ENCODE peak calls at places on chromosome 20, in six cellular contexts. B is H1, E is HCT116, P is HepG2, I is GM12878, O is K562. N is an unnamed sample.

GRCh38 chr20:62598761-62599194 is 43.5 kb upstream of the SLCO4A1 start:
- DNase-seq in E (peak; percentile 84), O (peak; percentile 94), B (no peak), P (no peak), I (no peak), N (no peak)

GRCh38 chr20:35269055-35269781 is 8.7 kb downstream of the MMP24OS start:
- DNase-seq in I (no peak), E (no peak), B (no peak), O (peak; percentile 83), P (peak; percentile 77), N (peak; percentile 91)

GRCh38 chr20:20737158-20737557 is 24.7 kb upstream of the RALGAPA2 start:
- DNase-seq in E (no peak), O (no peak), B (no peak), P (no peak), I (no peak), N (no peak)

GRCh38 chr20:56808732-56809131 is 179.6 kb downstream of the TFAP2C start:
- DNase-seq in B (no peak), I (no peak), O (no peak), P (no peak), E (no peak), N (no peak)

GRCh38 chr20:29873946-29874345 is 1383.5 kb upstream of the DEFB115 start:
- DNase-seq in I (no peak), P (no peak), E (no peak), O (peak; percentile 39), B (peak; percentile 31), N (peak; percentile 65)

GRCh38 chr20:37386505-37387201 is 40.7 kb downstream of the SRC start:
- DNase-seq in B (no peak), O (no peak), E (no peak), P (no peak), I (no peak), N (no peak)

GRCh38 chr20:64162239-64162621 is 2.0 kb upstream of the MYT1 start:
- DNase-seq in P (no peak), B (no peak), E (no peak), O (no peak), I (no peak), N (no peak)

GRCh38 chr20:13587370-13587769 is 51.4 kb downstream of the TASP1 start:
- DNase-seq in B (no peak), I (no peak), O (no peak), P (no peak), E (no peak), N (no peak)

GRCh38 chr20:57702091-57702490 is 7.7 kb downstream of the PMEPA1 start:
- DNase-seq in P (no peak), I (no peak), E (no peak), B (no peak), O (no peak), N (no peak)

GRCh38 chr20:34175072-34175471 is 63.0 kb upstream of the EIF2S2 start:
- DNase-seq in I (no peak), E (no peak), P (no peak), B (no peak), O (no peak), N (no peak)

GRCh38 chr20:45890077-45890996 is 671 bp downstream of the NEURL2 start:
- DNase-seq in E (no peak), B (peak; percentile 43), P (peak; percentile 92), O (no peak), I (no peak), N (peak; percentile 89)

GRCh38 chr20:36849333-36850065 is 26.4 kb upstream of the TLDC2 start:
- DNase-seq in P (no peak), E (no peak), B (no peak), O (no peak), I (no peak), N (no peak)

GRCh38 chr20:36092424-36093024 is 62.0 kb upstream of the EPB41L1 start:
- DNase-seq in I (no peak), B (no peak), P (no peak), E (no peak), O (peak; percentile 56), N (peak; percentile 49)

GRCh38 chr20:37343212-37343993 is 2.5 kb upstream of the SRC start:
- DNase-seq in O (no peak), I (no peak), E (no peak), B (no peak), P (peak; percentile 53), N (no peak)

GRCh38 chr20:4832469-4832868 is 110.8 kb downstream of the PRND start:
- DNase-seq in I (no peak), B (no peak), P (no peak), O (no peak), E (no peak), N (no peak)

GRCh38 chr20:45445805-45446562 is 23.6 kb upstream of the WFDC2 start:
- DNase-seq in E (peak; percentile 45), P (peak; percentile 61), O (peak; percentile 62), I (no peak), B (no peak), N (peak; percentile 74)

GRCh38 chr20:52332649-52333048 is 141.1 kb upstream of the ZFP64 start:
- DNase-seq in O (no peak), B (no peak), P (no peak), I (no peak), E (no peak), N (no peak)

GRCh38 chr20:33835773-33836172 is 24.6 kb downstream of the CHMP4B start:
- DNase-seq in B (no peak), E (no peak), I (no peak), P (no peak), O (no peak), N (no peak)

GRCh38 chr20:64156136-64156885 is 7.9 kb upstream of the MYT1 start:
- DNase-seq in I (no peak), B (no peak), E (no peak), O (no peak), P (no peak), N (no peak)

GRCh38 chr20:37166867-37167266 is 12.3 kb upstream of the RPN2 start:
- DNase-seq in O (peak; percentile 37), E (no peak), B (no peak), P (no peak), I (no peak), N (no peak)

GRCh38 chr20:20211988-20212518 is 155.9 kb upstream of the INSM1 start:
- DNase-seq in E (no peak), O (no peak), I (no peak), B (no peak), P (no peak), N (no peak)

GRCh38 chr20:50930139-50931047 is 844 bp downstream of the ADNP start:
- DNase-seq in I (no peak), O (peak; percentile 19), B (no peak), E (no peak), P (no peak), N (no peak)
- TF ChIP-seq ATF3 in I (no peak), O (no peak), B (no peak), E (no peak), P (no peak), N (no peak)

GRCh38 chr20:51046021-51046985 is 23.4 kb upstream of the KCNG1 start:
- DNase-seq in I (no peak), P (no peak), E (no peak), B (no peak), O (no peak), N (no peak)

GRCh38 chr20:51044796-51045195 is 21.9 kb upstream of the KCNG1 start:
- DNase-seq in E (no peak), O (no peak), P (no peak), I (no peak), B (no peak), N (no peak)

GRCh38 chr20:51042064-51042463 is 19.2 kb upstream of the KCNG1 start:
- DNase-seq in E (no peak), P (no peak), I (no peak), B (no peak), O (no peak), N (no peak)

GRCh38 chr20:51042657-51043247 is 19.8 kb upstream of the KCNG1 start:
- DNase-seq in B (no peak), E (peak; percentile 22), O (no peak), I (no peak), P (peak; percentile 54), N (peak; percentile 65)

GRCh38 chr20:51043811-51044210 is 20.9 kb upstream of the KCNG1 start:
- DNase-seq in E (no peak), O (no peak), I (no peak), P (no peak), B (no peak), N (no peak)
- TF ChIP-seq ATF3 in E (no peak), O (no peak), I (no peak), P (no peak), B (no peak), N (no peak)

GRCh38 chr20:370977-371754 is 9.4 kb upstream of the TRIB3 start:
- DNase-seq in I (no peak), P (peak; percentile 63), B (no peak), E (no peak), O (peak; percentile 82), N (no peak)

GRCh38 chr20:368915-369314 is 11.6 kb upstream of the TRIB3 start:
- DNase-seq in O (no peak), P (no peak), B (no peak), E (no peak), I (no peak), N (no peak)

GRCh38 chr20:371755-372542 is 8.6 kb upstream of the TRIB3 start:
- DNase-seq in I (no peak), E (peak; percentile 83), P (peak; percentile 99), B (no peak), O (peak; percentile 97), N (no peak)

GRCh38 chr20:367486-367887 is 13.1 kb upstream of the TRIB3 start:
- DNase-seq in O (no peak), P (no peak), B (no peak), E (no peak), I (no peak), N (no peak)

DNA sequence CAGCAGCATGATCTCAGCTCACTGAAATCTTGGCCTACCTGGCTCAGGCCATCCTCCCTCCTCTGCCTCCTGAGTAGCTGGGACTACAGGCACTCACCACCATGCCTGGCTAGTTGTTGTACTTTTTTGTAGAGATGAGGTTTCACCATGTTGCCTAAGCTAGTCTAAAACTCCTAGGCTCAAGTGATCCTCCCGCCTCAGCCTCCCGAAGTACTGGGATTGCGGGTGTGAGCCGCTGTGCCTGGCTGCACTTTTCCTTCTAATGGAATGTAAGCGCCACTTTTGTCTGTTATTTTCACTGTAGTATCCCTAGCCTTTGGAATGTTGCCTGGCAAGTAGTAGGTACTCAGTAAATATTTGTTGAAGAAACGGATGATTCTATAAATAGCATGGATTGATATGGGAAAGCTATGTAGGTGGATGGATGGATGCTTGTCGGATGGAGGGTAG is 10.4 kb upstream of the TRIB3 start:
- DNase-seq in P (peak; percentile 95), B (no peak), O (no peak), I (no peak), E (no peak), N (no peak)
- TF ChIP-seq ATF3 in P (no peak), B (no peak), O (no peak), I (no peak), E (no peak), N (no peak)

GRCh38 chr20:38435555-38435939 is 419 bp upstream of the SNHG17 start:
- DNase-seq in E (no peak), I (no peak), B (no peak), P (no peak), O (no peak), N (no peak)

GRCh38 chr20:38441916-38442315 is 6.8 kb upstream of the SNHG17 start:
- DNase-seq in O (no peak), B (no peak), I (no peak), P (no peak), E (no peak), N (no peak)

GRCh38 chr20:38434770-38435554 is at the start of gene SNHG17:
- DNase-seq in B (peak; percentile 84), O (peak; percentile 97), E (peak; percentile 87), I (peak; percentile 60), P (peak; percentile 95), N (peak; percentile 88)

GRCh38 chr20:38434310-38434741 is 802 bp downstream of the SNHG17 start:
- DNase-seq in P (no peak), E (no peak), I (no peak), O (peak; percentile 51), B (no peak), N (no peak)

GRCh38 chr20:38437796-38438195 is 2.7 kb upstream of the SNHG17 start:
- DNase-seq in O (no peak), I (no peak), E (no peak), P (no peak), B (no peak), N (no peak)
- TF ChIP-seq ATF3 in O (no peak), I (no peak), E (no peak), P (no peak), B (no peak), N (no peak)